ENCODE peak calls at places on chromosome 13, in nine cellular contexts. G is CD4-positive, alpha-beta T cell; P is epithelial cell of prostate; X is gastrocnemius medialis; H is lower lobe of right lung; E is heart right ventricle; R is suprapubic skin; T is H9; J is HepG2. U is an unnamed sample.

GRCh38 chr13:46615888-46616531 is 63.0 kb downstream of the LRCH1 start:
- DNase-seq in G (no peak), P (no peak), X (no peak), H (no peak), E (no peak), R (no peak), T (no peak), J (no peak), U (no peak)

GRCh38 chr13:96821381-96821780 is 172.9 kb downstream of the OXGR1 start:
- DNase-seq in G (no peak), P (no peak), X (no peak), H (no peak), E (no peak), R (no peak), T (no peak), J (no peak), U (no peak)

GRCh38 chr13:111939285-111940278 is 127.4 kb upstream of the SOX1 start:
- DNase-seq in G (no peak), P (no peak), X (no peak), H (no peak), E (no peak), R (no peak), T (peak), J (no peak), U (no peak)

GRCh38 chr13:95457294-95457693 is 95.2 kb upstream of the CLDN10 start:
- DNase-seq in G (no peak), P (no peak), X (no peak), H (no peak), E (no peak), R (no peak), T (no peak), J (no peak), U (no peak)

GRCh38 chr13:96984061-96984508 is 10.2 kb downstream of the OXGR1 start:
- DNase-seq in G (no peak), P (peak), X (no peak), H (peak), E (no peak), R (no peak), T (peak), J (no peak), U (peak)

GRCh38 chr13:84025828-84026227 is 143.6 kb upstream of the SLITRK1 start:
- DNase-seq in G (no peak), P (no peak), X (no peak), H (no peak), E (no peak), R (no peak), T (no peak), J (no peak), U (no peak)

GRCh38 chr13:26558074-26558805 is 757 bp downstream of the WASF3 start:
- DNase-seq in G (no peak), P (no peak), X (no peak), H (peak), E (peak), R (peak), T (no peak), J (no peak), U (peak)

GRCh38 chr13:79369226-79369625 is 36.8 kb downstream of the RBM26 start:
- DNase-seq in G (no peak), P (no peak), X (no peak), H (no peak), E (no peak), R (no peak), T (no peak), J (no peak), U (no peak)

GRCh38 chr13:93151277-93151676 is 75.3 kb upstream of the GPC6 start:
- DNase-seq in G (no peak), P (peak), X (no peak), H (no peak), E (no peak), R (no peak), T (no peak), J (no peak), U (no peak)

GRCh38 chr13:32153056-32153455 is 121.5 kb downstream of the FRY start:
- DNase-seq in G (no peak), P (peak), X (no peak), H (no peak), E (no peak), R (no peak), T (no peak), J (no peak), U (no peak)

GRCh38 chr13:46609726-46610125 is 56.8 kb downstream of the LRCH1 start:
- DNase-seq in G (no peak), P (no peak), X (no peak), H (no peak), E (no peak), R (no peak), T (no peak), J (no peak), U (no peak)

GRCh38 chr13:47146991-47147783 is 250.3 kb upstream of the HTR2A start:
- DNase-seq in G (no peak), P (no peak), X (no peak), H (no peak), E (no peak), R (no peak), T (no peak), J (no peak), U (no peak)

GRCh38 chr13:85586856-85587255 is 212.4 kb downstream of the SLITRK6 start:
- DNase-seq in G (no peak), P (no peak), X (no peak), H (no peak), E (no peak), R (no peak), T (no peak), J (no peak), U (no peak)

GRCh38 chr13:85590231-85590931 is 208.8 kb downstream of the SLITRK6 start:
- DNase-seq in G (no peak), P (no peak), X (no peak), H (no peak), E (no peak), R (no peak), T (no peak), J (no peak), U (no peak)

GRCh38 chr13:85588359-85588758 is 210.9 kb downstream of the SLITRK6 start:
- DNase-seq in G (no peak), P (no peak), X (no peak), H (no peak), E (no peak), R (no peak), T (no peak), J (no peak), U (no peak)

GRCh38 chr13:85586422-85586831 is 212.8 kb downstream of the SLITRK6 start:
- DNase-seq in G (no peak), P (peak), X (no peak), H (no peak), E (no peak), R (no peak), T (no peak), J (no peak), U (no peak)

GRCh38 chr13:85589021-85589420 is 210.2 kb downstream of the SLITRK6 start:
- DNase-seq in G (no peak), P (no peak), X (no peak), H (no peak), E (no peak), R (no peak), T (no peak), J (no peak), U (no peak)
- H3K27ac ChIP-seq in G (no peak), P (no peak), X (no peak), H (no peak), E (no peak), R (no peak), T (no peak), J (no peak), U (no peak)

GRCh38 chr13:51803018-51803417 is 945 bp downstream of the DHRS12 start:
- DNase-seq in G (no peak), P (no peak), X (no peak), H (no peak), E (no peak), R (no peak), T (no peak), J (no peak), U (no peak)
- H3K27ac ChIP-seq in G (peak), P (peak), X (peak), H (peak), E (peak), R (peak), T (no peak), J (peak), U (peak)

GRCh38 chr13:98420560-98421175 is 156.2 kb downstream of the STK24 start:
- DNase-seq in G (no peak), P (no peak), X (no peak), H (no peak), E (no peak), R (no peak), T (no peak), J (no peak), U (no peak)

GRCh38 chr13:98419786-98420559 is 156.9 kb downstream of the STK24 start:
- DNase-seq in G (no peak), P (no peak), X (no peak), H (no peak), E (no peak), R (no peak), T (no peak), J (no peak), U (no peak)

GRCh38 chr13:98413796-98414195 is 163.1 kb downstream of the STK24 start:
- DNase-seq in G (no peak), P (no peak), X (no peak), H (no peak), E (no peak), R (no peak), T (no peak), J (no peak), U (no peak)

GRCh38 chr13:98415326-98416070 is 161.4 kb downstream of the STK24 start:
- DNase-seq in G (no peak), P (no peak), X (no peak), H (no peak), E (no peak), R (no peak), T (no peak), J (no peak), U (no peak)

GRCh38 chr13:98416408-98416807 is 160.5 kb downstream of the STK24 start:
- DNase-seq in G (no peak), P (peak), X (no peak), H (peak), E (no peak), R (no peak), T (no peak), J (no peak), U (no peak)
- H3K27ac ChIP-seq in G (no peak), P (no peak), X (no peak), H (no peak), E (no peak), R (no peak), T (no peak), J (no peak), U (no peak)

GRCh38 chr13:45432737-45433380 is 14.7 kb upstream of the SLC25A30 start:
- DNase-seq in G (no peak), P (no peak), X (no peak), H (no peak), E (no peak), R (no peak), T (no peak), J (no peak), U (no peak)
- H3K27ac ChIP-seq in G (no peak), P (no peak), X (peak), H (no peak), E (peak), R (no peak), T (no peak), J (peak), U (no peak)

DNA sequence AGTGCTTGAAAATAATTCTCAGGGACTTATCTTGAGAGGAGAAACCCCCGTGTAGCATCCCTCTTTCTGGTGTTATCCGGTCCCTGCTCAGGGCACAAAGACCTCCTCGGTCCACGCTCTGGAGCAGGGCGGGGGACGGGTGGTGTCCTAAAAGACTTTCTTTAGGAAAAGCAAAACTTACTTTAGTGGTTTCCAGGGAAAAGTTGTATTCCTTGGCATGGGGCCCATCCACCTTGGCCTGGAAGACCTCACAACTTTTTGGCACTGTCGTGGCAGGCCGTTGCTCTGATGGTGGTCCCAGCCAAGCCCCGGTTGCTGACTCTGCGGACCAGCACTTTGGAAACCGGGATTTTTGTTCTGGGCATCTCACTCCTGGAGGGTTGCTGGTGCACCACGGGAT is 2.7 kb downstream of the AMER2 start:
- DNase-seq in G (no peak), P (no peak), X (no peak), H (no peak), E (no peak), R (no peak), T (no peak), J (no peak), U (no peak)
- H3K27ac ChIP-seq in G (no peak), P (no peak), X (no peak), H (no peak), E (no peak), R (no peak), T (no peak), J (no peak), U (peak)